ENCODE peak calls at places on chromosomes 3 and 15, in nine cellular contexts. Q is PC-3, I is frontal cortex, X is NCI-H774, K is NAMALWA, W is AG20443, P is GM12865, O is WERI-Rb-1, R is GM06990. E is an unnamed sample.

GRCh38 chr3:128794788-128795649 is 69.0 kb downstream of the RAB7A start:
- DNase-seq in Q (peak), I (peak), X (peak), K (peak), W (peak), P (peak), O (peak), R (no peak), E (no peak)

GRCh38 chr3:354433-354832 is 157.9 kb downstream of the CHL1 start:
- DNase-seq in Q (peak), I (no peak), X (peak), K (peak), W (peak), P (peak), O (peak), R (peak), E (peak)

GRCh38 chr3:46284981-46285683 is 42.9 kb downstream of the CCR3 start:
- DNase-seq in Q (peak), I (no peak), X (no peak), K (no peak), W (no peak), P (no peak), O (no peak), R (no peak), E (no peak)

GRCh38 chr3:85342915-85343314 is 384.1 kb downstream of the CADM2 start:
- DNase-seq in Q (peak), I (no peak), X (no peak), K (peak), W (no peak), P (peak), O (peak), R (no peak), E (no peak)

GRCh38 chr3:55988905-55989304 is 479.4 kb downstream of the ERC2 start:
- DNase-seq in Q (no peak), I (no peak), X (no peak), K (no peak), W (no peak), P (no peak), O (no peak), R (no peak), E (no peak)

GRCh38 chr15:75723171-75723846 is 10.7 kb upstream of the CSPG4 start:
- DNase-seq in Q (no peak), I (no peak), X (no peak), K (no peak), W (no peak), P (no peak), O (no peak), R (no peak), E (no peak)

GRCh38 chr3:31483776-31484175 is 48.9 kb upstream of the STT3B start:
- DNase-seq in Q (no peak), I (no peak), X (no peak), K (no peak), W (no peak), P (no peak), O (no peak), R (no peak), E (no peak)

GRCh38 chr15:101141926-101142527 is 109.8 kb downstream of the CHSY1 start:
- DNase-seq in Q (no peak), I (no peak), X (no peak), K (no peak), W (no peak), P (no peak), O (no peak), R (no peak), E (no peak)